ENCODE peak calls at places on chromosome 20, in five cellular contexts. X is HepG2, W is GM12878, A is K562, B is H1. S is an unnamed sample.

GRCh38 chr20:61805781-61806180 is 259.9 kb downstream of the TAF4 start:
- DNase-seq in A (no peak), W (no peak), B (no peak), X (no peak), S (no peak)

GRCh38 chr20:11329271-11329670 is 588.4 kb upstream of the BTBD3 start:
- DNase-seq in B (no peak), A (no peak), W (no peak), X (no peak), S (no peak)

GRCh38 chr20:49918446-49918845 is 3.1 kb upstream of the SPATA2 start:
- DNase-seq in A (no peak), W (no peak), B (no peak), X (no peak), S (no peak)

GRCh38 chr20:45860573-45861011 is 3.2 kb downstream of the ZSWIM3 start:
- DNase-seq in X (no peak), B (no peak), A (no peak), W (no peak), S (no peak)

GRCh38 chr20:45779011-45779915 is 12.4 kb downstream of the WFDC3 start:
- DNase-seq in X (no peak), A (peak; percentile 48), B (no peak), W (no peak), S (no peak)

GRCh38 chr20:41133709-41134361 is 3.5 kb upstream of the PLCG1 start:
- DNase-seq in X (no peak), W (peak; percentile 94), B (no peak), A (peak; percentile 67), S (no peak)

GRCh38 chr20:61131944-61132343 is 120.1 kb upstream of the CDH4 start:
- DNase-seq in B (no peak), W (no peak), A (no peak), X (no peak), S (no peak)

GRCh38 chr20:61810066-61810708 is 255.5 kb downstream of the TAF4 start:
- DNase-seq in W (no peak), X (no peak), B (no peak), A (no peak), S (no peak)

GRCh38 chr20:40293740-40294139 is 395.3 kb downstream of the MAFB start:
- DNase-seq in W (no peak), A (no peak), B (no peak), X (no peak), S (no peak)

GRCh38 chr20:25586877-25587276 is 1.5 kb upstream of the NINL start:
- DNase-seq in A (no peak), B (no peak), X (no peak), W (no peak), S (no peak)

GRCh38 chr20:30168800-30169138 is 1088.7 kb upstream of the DEFB115 start:
- DNase-seq in X (no peak), B (no peak), W (no peak), A (no peak), S (no peak)

GRCh38 chr20:62716198-62716940 is 7.7 kb downstream of the NTSR1 start:
- DNase-seq in B (no peak), W (no peak), X (no peak), A (no peak), S (no peak)

GRCh38 chr20:60463798-60464197 is 505.6 kb downstream of the CDH26 start:
- DNase-seq in X (no peak), B (no peak), W (no peak), A (no peak), S (no peak)

GRCh38 chr20:53487453-53487852 is 106.2 kb downstream of the ZNF217 start:
- DNase-seq in B (no peak), A (no peak), X (no peak), W (no peak), S (no peak)

GRCh38 chr20:34595377-34596184 is 37.1 kb downstream of the MAP1LC3A start:
- DNase-seq in W (no peak), X (no peak), A (no peak), B (no peak), S (no peak)

GRCh38 chr20:61520076-61520639 is 268.1 kb downstream of the CDH4 start:
- DNase-seq in A (no peak), X (no peak), B (no peak), W (no peak), S (no peak)

GRCh38 chr20:64229537-64230061 is 25.9 kb upstream of the PCMTD2 start:
- DNase-seq in X (no peak), B (no peak), W (no peak), A (no peak), S (no peak)

GRCh38 chr20:53142225-53142624 is 170.1 kb downstream of the TSHZ2 start:
- DNase-seq in X (peak; percentile 8), A (peak; percentile 63), B (no peak), W (no peak), S (no peak)

GRCh38 chr20:41261260-41261659 is 56.3 kb downstream of the ZHX3 start:
- DNase-seq in X (no peak), A (no peak), B (no peak), W (no peak), S (no peak)

GRCh38 chr20:21389368-21389767 is 8.0 kb downstream of the NKX2-4 start:
- DNase-seq in X (no peak), W (no peak), A (no peak), B (no peak), S (no peak)

GRCh38 chr20:59933296-59933848 is at the start of gene SYCP2:
- DNase-seq in W (no peak), X (no peak), B (no peak), A (peak; percentile 92), S (peak; percentile 58)

GRCh38 chr20:38673731-38674177 is 50.5 kb upstream of the SLC32A1 start:
- DNase-seq in X (no peak), A (peak; percentile 49), W (no peak), B (no peak), S (peak; percentile 60)

GRCh38 chr20:6730929-6731328 is 36.6 kb upstream of the BMP2 start:
- DNase-seq in W (no peak), X (no peak), A (no peak), B (no peak), S (no peak)

GRCh38 chr20:44888226-44889103 is 3.0 kb downstream of the YWHAB start:
- DNase-seq in B (no peak), X (peak; percentile 31), A (no peak), W (no peak), S (no peak)

GRCh38 chr20:4721719-4722118 is at the start of gene PRND:
- DNase-seq in W (no peak), B (no peak), A (no peak), X (no peak), S (no peak)

GRCh38 chr20:13111249-13111911 is 102.6 kb downstream of the SPTLC3 start:
- DNase-seq in X (peak; percentile 73), W (no peak), A (no peak), B (no peak), S (no peak)

GRCh38 chr20:682123-682522 is 6.5 kb upstream of the SCRT2 start:
- DNase-seq in B (no peak), W (no peak), A (no peak), X (no peak), S (no peak)

GRCh38 chr20:19552144-19552895 is 205.7 kb upstream of the RIN2 start:
- DNase-seq in B (peak; percentile 59), W (no peak), X (peak; percentile 12), A (no peak), S (peak; percentile 87)

GRCh38 chr20:55668659-55669058 is 336.7 kb downstream of the CBLN4 start:
- DNase-seq in A (no peak), B (no peak), X (no peak), W (no peak), S (no peak)

GRCh38 chr20:34112600-34113061 is 588 bp upstream of the EIF2S2 start:
- DNase-seq in B (no peak), W (no peak), A (no peak), X (peak; percentile 48), S (peak; percentile 42)

GRCh38 chr20:32966881-32967781 is 37.1 kb downstream of the SUN5 start:
- DNase-seq in B (peak; percentile 41), W (peak; percentile 41), A (no peak), X (no peak), S (no peak)

GRCh38 chr20:15220778-15221565 is 883.6 kb upstream of the FLRT3 start:
- DNase-seq in W (no peak), B (no peak), X (peak; percentile 18), A (no peak), S (peak; percentile 23)
- H3K4me2 ChIP-seq in W (no peak overlapping the region), B (peak overlapping the region; percentile 42), X (no peak overlapping the region), A (no peak overlapping the region), S (peak overlapping the region; percentile 6)

DNA sequence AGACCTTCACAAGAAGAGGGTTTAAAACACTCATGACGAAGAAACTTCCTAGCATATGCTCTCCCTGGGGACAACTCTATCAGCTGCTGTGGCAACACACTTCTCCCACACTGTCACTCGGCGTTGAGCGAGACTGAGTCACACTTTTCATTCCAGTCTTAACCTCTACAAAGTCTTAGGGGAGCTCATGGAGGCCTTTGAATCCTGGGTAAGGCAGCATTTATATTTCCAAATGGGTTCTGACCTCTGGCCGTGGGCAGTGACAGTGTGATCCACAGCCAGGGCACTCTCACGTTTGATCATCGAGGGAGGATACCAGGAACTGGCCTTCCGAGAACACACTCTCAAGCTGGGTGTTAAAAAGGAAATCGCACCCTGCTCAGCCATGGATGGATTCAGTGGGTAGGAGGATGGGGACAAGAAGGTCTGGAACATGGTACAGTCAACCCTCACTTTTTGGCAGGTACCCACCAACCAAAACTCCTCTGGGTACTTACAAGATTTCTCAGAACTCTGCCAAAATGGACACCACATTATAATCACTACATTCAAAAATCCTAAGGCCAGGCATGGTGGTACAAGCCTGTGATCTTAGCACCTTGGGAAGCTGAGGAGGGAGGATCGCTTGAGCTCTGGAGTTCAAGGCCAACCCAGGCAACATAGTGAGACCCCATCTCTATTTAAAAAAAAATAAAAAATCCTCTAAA is 19.6 kb downstream of the RRBP1 start:
- DNase-seq in A (no peak), W (no peak), B (no peak), X (no peak), S (no peak)
- TF ChIP-seq CREB1 in A (no peak), W (no peak), B (no peak), X (no peak), S (no peak)

GRCh38 chr20:47540443-47541354 is 39.0 kb downstream of the NCOA3 start:
- DNase-seq in X (peak; percentile 59), W (peak; percentile 21), B (no peak), A (peak; percentile 46), S (no peak)
- H3K4me2 ChIP-seq in X (peak overlapping the region; percentile 9), W (no peak overlapping the region), B (no peak overlapping the region), A (no peak overlapping the region), S (peak overlapping the region; percentile 15)

GRCh38 chr20:2084703-2085102 is 16.9 kb upstream of the STK35 start:
- DNase-seq in B (no peak), W (no peak), A (no peak), X (no peak), S (no peak)

GRCh38 chr20:2086177-2086979 is 15.2 kb upstream of the STK35 start:
- DNase-seq in W (no peak), B (no peak), X (no peak), A (no peak), S (no peak)

GRCh38 chr20:2086980-2087377 is 14.6 kb upstream of the STK35 start:
- DNase-seq in A (no peak), W (no peak), B (no peak), X (no peak), S (no peak)

GRCh38 chr20:2089447-2089846 is 12.2 kb upstream of the STK35 start:
- DNase-seq in X (no peak), B (no peak), A (no peak), W (no peak), S (peak; percentile 47)

DNA sequence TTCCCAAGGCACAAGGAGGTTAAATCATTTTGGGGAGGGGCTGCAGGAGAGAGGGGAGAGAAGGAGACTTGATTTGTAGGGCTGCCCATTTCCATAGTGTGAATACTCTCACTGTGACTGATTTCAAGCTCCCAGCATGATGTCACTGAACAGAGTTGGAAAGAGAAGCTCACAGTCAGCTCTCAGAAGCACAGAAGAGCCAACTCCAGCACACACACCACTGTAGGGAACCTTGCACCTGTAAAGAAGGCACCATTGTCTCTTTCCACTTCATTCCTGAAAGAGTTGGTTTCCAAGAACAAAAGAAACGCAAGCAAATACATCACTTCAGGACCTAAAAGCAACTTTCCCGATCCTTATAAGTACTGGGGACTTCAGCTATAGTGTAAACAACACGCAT is 12.7 kb upstream of the STK35 start:
- DNase-seq in A (no peak), W (no peak), X (no peak), B (no peak), S (peak; percentile 25)
- TF ChIP-seq CREB1 in A (no peak), W (no peak), X (no peak), B (peak; percentile 37), S (no peak)

S was measured in GM23338.